ENCODE peak calls at places on chromosome 7, in six cellular contexts. E is aorta, B is cardiac fibroblast, D is HCT116, X is fibroblast of pulmonary artery, T is ovary. P is an unnamed sample.

GRCh38 chr7:50718311-50718710 is 64.4 kb downstream of the GRB10 start:
- DNase-seq in E (no peak), B (no peak), T (no peak), D (no peak), X (no peak), P (no peak)

GRCh38 chr7:27784399-27785053 is 44.6 kb downstream of the TAX1BP1 start:
- DNase-seq in T (no peak), B (peak), E (no peak), D (peak), X (peak), P (peak)

GRCh38 chr7:136309407-136309806 is 332.2 kb upstream of the MTPN start:
- DNase-seq in E (no peak), X (no peak), B (no peak), D (no peak), T (no peak), P (no peak)

GRCh38 chr7:81845628-81846259 is 75.9 kb upstream of the HGF start:
- DNase-seq in D (no peak), B (peak), E (no peak), T (no peak), X (peak), P (peak)

GRCh38 chr7:24404315-24404714 is 120.3 kb downstream of the NPY start:
- DNase-seq in T (no peak), X (no peak), E (no peak), B (no peak), D (no peak), P (no peak)

GRCh38 chr7:138023618-138024333 is 21.9 kb upstream of the CREB3L2 start:
- DNase-seq in B (no peak), D (no peak), E (no peak), T (no peak), X (no peak), P (no peak)

GRCh38 chr7:129664029-129665012 is 52.8 kb downstream of the NRF1 start:
- DNase-seq in D (peak), E (no peak), X (peak), B (peak), T (no peak), P (peak)

GRCh38 chr7:28747404-28747803 is 210.7 kb downstream of the TRIL start:
- DNase-seq in D (no peak), T (no peak), X (no peak), E (no peak), B (no peak), P (no peak)

GRCh38 chr7:125020801-125021200 is 91.2 kb upstream of the POT1 start:
- DNase-seq in X (peak), B (no peak), D (no peak), E (no peak), T (no peak), P (no peak)

GRCh38 chr7:135100856-135101255 is 47.0 kb upstream of the TMEM140 start:
- DNase-seq in E (no peak), B (peak), X (peak), D (no peak), T (no peak), P (no peak)

GRCh38 chr7:19016140-19016539 is 101.3 kb downstream of the TWIST1 start:
- DNase-seq in B (peak), E (no peak), D (no peak), T (no peak), X (peak), P (no peak)

GRCh38 chr7:5634107-5634950 is 147.1 kb downstream of the RNF216 start:
- DNase-seq in T (peak), D (no peak), X (peak), B (peak), E (peak), P (peak)

GRCh38 chr7:5631752-5632151 is 149.7 kb downstream of the RNF216 start:
- DNase-seq in X (no peak), B (no peak), E (no peak), T (no peak), D (no peak), P (no peak)

GRCh38 chr7:5635461-5636445 is 145.7 kb downstream of the RNF216 start:
- DNase-seq in T (no peak), D (no peak), E (no peak), B (no peak), X (no peak), P (no peak)

GRCh38 chr7:5631185-5631584 is 150.3 kb downstream of the RNF216 start:
- DNase-seq in B (no peak), T (no peak), D (no peak), E (no peak), X (no peak), P (no peak)

DNA sequence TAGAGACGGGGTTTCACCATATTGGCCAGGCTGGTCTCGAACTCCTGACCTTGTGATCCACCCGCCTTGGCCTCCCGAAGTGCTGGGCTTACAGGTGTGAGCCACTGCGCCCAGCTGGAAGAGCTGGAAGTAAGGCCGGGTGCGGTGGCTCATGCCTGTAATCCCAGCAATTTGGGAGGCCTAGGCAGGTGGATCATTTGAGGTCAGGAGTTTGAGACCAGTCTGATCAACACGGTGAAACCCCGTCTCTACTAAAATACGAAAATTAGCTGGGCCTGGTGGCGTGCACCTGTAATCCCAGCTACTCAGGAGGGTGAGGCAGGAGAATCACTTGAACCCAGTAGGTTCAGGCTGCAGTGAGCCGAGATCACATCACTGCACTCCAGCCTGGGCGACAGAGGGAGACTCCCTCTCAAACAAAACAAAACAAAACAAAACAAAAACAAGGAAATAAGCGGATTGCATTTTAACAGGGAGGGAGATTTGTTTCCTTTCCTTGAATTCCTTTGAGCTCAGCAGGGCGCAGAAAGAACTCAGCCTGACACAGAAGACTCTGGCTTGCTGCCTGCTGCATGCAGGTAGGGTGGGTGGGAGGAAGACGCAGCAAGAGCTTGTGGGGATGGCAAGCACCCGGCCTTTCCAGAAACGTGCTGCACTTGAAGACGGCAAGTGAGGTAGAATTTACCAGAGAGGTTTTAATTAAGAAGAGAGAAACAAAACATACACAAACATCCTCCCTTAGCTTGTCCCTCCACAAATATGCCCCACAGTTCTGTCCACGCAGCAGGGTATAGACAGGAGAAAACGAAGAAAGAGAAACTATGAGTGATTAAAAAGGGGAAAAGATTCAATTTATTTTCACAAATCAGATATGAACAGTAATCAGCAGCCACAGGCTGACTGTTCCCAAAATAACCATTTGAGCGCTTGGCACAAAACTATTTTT is 148.0 kb downstream of the RNF216 start:
- DNase-seq in X (no peak), E (no peak), D (no peak), T (no peak), B (no peak), P (no peak)
- H3K4me3 ChIP-seq in X (no peak), E (no peak), D (no peak), T (no peak), B (no peak), P (no peak)

DNA sequence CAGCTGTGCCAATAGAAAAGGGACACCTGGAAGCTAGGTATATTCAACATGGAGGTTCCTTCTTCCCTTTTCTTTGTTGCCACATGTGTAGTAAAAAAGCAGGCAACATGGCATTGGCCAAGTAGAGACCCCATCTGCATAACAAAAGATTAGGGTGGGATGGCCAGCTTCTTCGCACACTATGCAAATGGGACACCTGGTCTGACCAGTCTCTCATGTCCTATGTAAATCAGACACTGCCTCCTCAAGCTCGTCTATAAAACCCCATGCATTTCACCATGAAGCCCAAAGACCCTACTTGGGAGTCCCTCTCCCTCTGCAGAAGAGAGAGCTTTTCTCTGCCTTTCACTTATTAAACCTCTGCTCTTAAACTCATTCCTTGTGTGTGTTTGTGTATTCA is 53.9 kb downstream of the MYL10 start:
- DNase-seq in D (no peak), T (no peak), B (no peak), X (no peak), E (no peak), P (no peak)
- H3K4me3 ChIP-seq in D (no peak), T (no peak), B (no peak), X (no peak), E (no peak), P (no peak)

GRCh38 chr7:35729061-35729783 is 34.3 kb upstream of the HERPUD2 start:
- DNase-seq in E (no peak), X (no peak), B (no peak), D (no peak), T (no peak), P (no peak)
- H3K4me3 ChIP-seq in E (no peak), X (no peak), B (no peak), D (no peak), T (no peak), P (no peak)

GRCh38 chr7:71131256-71131752 is 640 bp upstream of the GALNT17 start:
- DNase-seq in D (no peak), E (peak), B (peak), T (peak), X (no peak), P (peak)

GRCh38 chr7:71131753-71132520 is at the start of gene GALNT17:
- DNase-seq in X (no peak), T (peak), B (no peak), D (no peak), E (no peak), P (no peak)

GRCh38 chr7:71135663-71136062 is 3.7 kb downstream of the GALNT17 start:
- DNase-seq in X (no peak), B (no peak), D (no peak), E (no peak), T (peak), P (no peak)

GRCh38 chr7:71132521-71133231 is 732 bp downstream of the GALNT17 start:
- DNase-seq in D (no peak), T (peak), E (no peak), B (peak), X (no peak), P (no peak)

GRCh38 chr7:71133232-71133622 is 1.3 kb downstream of the GALNT17 start:
- DNase-seq in B (no peak), E (no peak), T (peak), D (no peak), X (no peak), P (no peak)
- H3K4me3 ChIP-seq in B (no peak), E (peak), T (peak), D (no peak), X (no peak), P (no peak)

DNA sequence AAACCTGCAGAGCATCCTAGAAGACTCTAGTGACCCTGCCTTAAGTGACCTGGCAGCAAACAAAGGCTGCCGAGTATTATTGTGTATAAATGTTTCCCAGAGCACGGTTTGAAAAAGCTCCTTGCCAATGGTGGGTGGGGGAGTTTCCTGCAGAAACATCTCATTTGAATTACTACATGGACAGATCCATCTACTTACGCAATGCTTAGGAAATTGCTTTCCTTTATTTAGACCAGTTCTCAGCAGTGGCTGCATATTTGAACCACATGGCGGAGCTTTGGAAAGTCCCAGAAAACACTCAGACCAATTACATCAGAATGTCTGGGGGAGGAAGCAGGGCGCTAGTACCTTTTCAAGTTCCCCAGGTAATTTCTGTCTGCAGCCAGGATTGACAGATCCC is 560.9 kb downstream of the SDK1 start:
- DNase-seq in B (peak), X (peak), E (peak), T (no peak), D (no peak), P (peak)
- H3K4me3 ChIP-seq in B (no peak), X (no peak), E (no peak), T (no peak), D (no peak), P (no peak)

DNA sequence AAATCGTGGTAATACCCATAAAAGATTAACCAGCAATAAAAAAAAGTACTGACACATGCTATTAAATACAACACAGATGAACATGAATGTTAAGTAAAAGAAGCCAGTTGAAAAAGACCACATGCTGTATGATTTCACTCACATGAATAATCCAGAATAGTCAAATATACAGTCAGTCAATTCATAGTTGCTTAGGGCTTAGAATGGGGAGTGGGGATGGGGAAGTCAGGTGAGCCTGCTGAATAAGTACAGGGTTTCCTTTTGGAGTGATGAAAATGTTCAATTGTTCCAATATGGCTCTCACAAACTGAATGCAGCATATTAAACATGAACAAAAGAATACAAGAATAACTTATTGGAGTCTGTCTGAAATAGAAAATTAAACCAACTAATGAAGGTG is 1.8 kb downstream of the COA1 start:
- DNase-seq in E (no peak), D (no peak), X (no peak), T (no peak), B (no peak), P (no peak)
- H3K4me3 ChIP-seq in E (no peak), D (no peak), X (no peak), T (no peak), B (no peak), P (no peak)

DNA sequence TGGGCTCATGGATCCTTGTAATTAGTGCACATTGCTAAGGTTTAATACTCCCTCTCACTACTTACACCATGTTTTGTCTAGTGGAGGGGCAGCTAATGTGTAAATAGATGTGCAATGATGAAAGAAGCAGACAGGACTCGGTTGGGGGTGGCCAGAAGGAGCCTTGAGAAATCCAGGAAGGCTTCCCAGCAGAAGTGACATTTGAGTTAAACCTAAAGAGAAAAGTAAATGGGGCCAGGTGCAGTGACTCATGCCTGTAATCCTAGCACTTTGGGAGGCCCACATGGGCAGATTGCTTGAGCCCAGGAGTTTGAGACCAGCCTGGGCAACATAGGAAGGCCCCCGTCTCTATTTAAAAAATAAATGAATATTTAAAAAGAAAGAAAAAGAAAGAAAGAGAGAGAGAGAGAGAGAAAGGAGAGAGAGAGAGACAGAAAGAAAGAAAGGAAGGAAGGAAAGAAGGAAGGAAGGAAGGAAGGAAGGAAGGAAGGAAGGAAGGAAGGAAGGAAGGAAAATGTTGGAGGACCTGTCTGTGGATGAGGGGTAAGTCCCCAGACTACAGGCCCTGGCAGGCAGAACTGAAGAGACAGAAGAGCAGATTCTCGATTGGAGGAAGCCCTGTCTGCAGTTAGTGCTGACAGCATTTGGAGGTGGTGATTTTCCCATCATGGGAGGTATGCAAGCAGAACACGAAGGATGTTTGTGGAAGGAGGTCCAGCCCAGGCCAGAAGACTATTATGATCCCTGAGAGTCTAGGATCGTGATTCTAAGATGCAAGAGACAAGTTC is 3.6 kb downstream of the ELN start:
- DNase-seq in E (no peak), X (no peak), B (no peak), T (no peak), D (no peak), P (no peak)
- H3K4me3 ChIP-seq in E (peak), X (no peak), B (no peak), T (no peak), D (no peak), P (no peak)

GRCh38 chr7:99677646-99678045 is 2.1 kb downstream of the CYP3A5 start:
- DNase-seq in X (no peak), B (no peak), T (no peak), D (no peak), E (no peak), P (no peak)

GRCh38 chr7:99679400-99680191 is at the start of gene CYP3A5:
- DNase-seq in X (no peak), T (no peak), B (no peak), E (no peak), D (peak), P (no peak)

GRCh38 chr7:99677013-99677412 is 2.8 kb downstream of the CYP3A5 start:
- DNase-seq in T (no peak), D (no peak), B (no peak), E (no peak), X (no peak), P (no peak)

GRCh38 chr7:99674995-99675742 is 4.6 kb downstream of the CYP3A5 start:
- DNase-seq in T (no peak), E (no peak), X (no peak), D (no peak), B (no peak), P (no peak)

DNA sequence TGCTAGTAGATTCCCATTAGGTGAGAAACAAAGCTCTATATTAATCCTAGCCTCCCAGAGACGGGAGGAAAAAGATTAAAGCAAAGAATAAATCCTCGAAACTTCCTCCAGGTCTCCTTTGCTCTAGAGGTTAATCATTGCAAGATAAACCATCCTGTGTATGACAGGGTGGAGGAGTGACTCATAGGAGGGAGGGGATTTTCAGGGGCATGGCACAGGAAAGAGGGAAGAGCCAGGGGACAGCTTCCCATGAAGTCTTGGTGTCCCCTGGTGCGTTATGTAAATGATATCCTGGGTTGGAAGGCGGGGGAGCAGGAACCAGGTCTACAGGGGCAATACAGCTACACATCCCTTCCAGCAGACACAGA is 780 bp downstream of the CYP3A5 start:
- DNase-seq in T (no peak), X (peak), E (no peak), B (peak), D (peak), P (no peak)
- H3K4me3 ChIP-seq in T (no peak), X (no peak), E (no peak), B (no peak), D (no peak), P (no peak)